ENCODE peak calls at places on chromosomes 5 and 9, in eight cellular contexts. One of them, this sample, is unnamed.
A peak's percentile ranks its signal among the peaks of the same experiment; 100 is the strongest.

GRCh38 chr5:92017786-92018185 is 634.7 kb upstream of the ARRDC3 start:
- DNase-seq in GM23248: peak; percentile 87
- DNase-seq in PC-3: peak; percentile 95
- DNase-seq in GM23338: no peak
- DNase-seq in neural progenitor cell: no peak
- DNase-seq in hepatocyte: peak; percentile 12
- DNase-seq in HCT116: peak; percentile 65
- DNase-seq in SK-N-SH: no peak
- DNase-seq in this sample: no peak

GRCh38 chr5:177397875-177398390 is 2.5 kb downstream of the PFN3 start:
- DNase-seq in GM23248: no peak
- DNase-seq in PC-3: no peak
- DNase-seq in GM23338: no peak
- DNase-seq in neural progenitor cell: no peak
- DNase-seq in hepatocyte: no peak
- DNase-seq in HCT116: no peak
- DNase-seq in SK-N-SH: peak; percentile 20
- DNase-seq in this sample: no peak

GRCh38 chr5:33065146-33065545 is 354.0 kb downstream of the NPR3 start:
- DNase-seq in GM23248: no peak
- DNase-seq in PC-3: no peak
- DNase-seq in GM23338: no peak
- DNase-seq in neural progenitor cell: no peak
- DNase-seq in hepatocyte: no peak
- DNase-seq in HCT116: no peak
- DNase-seq in SK-N-SH: no peak
- DNase-seq in this sample: no peak

GRCh38 chr9:99269429-99269828 is 47.3 kb downstream of the SEC61B start:
- DNase-seq in GM23248: peak; percentile 87
- DNase-seq in PC-3: peak; percentile 28
- DNase-seq in GM23338: no peak
- DNase-seq in neural progenitor cell: no peak
- DNase-seq in hepatocyte: no peak
- DNase-seq in HCT116: no peak
- DNase-seq in SK-N-SH: no peak
- DNase-seq in this sample: no peak

GRCh38 chr9:91682806-91683205 is 259.2 kb upstream of the NFIL3 start:
- DNase-seq in GM23248: peak; percentile 93
- DNase-seq in PC-3: peak; percentile 67
- DNase-seq in GM23338: no peak
- DNase-seq in neural progenitor cell: no peak
- DNase-seq in hepatocyte: peak; percentile 30
- DNase-seq in HCT116: no peak
- DNase-seq in SK-N-SH: no peak
- DNase-seq in this sample: no peak

GRCh38 chr5:2206244-2207108 is 323.8 kb upstream of the IRX4 start:
- DNase-seq in GM23248: no peak
- DNase-seq in PC-3: no peak
- DNase-seq in GM23338: no peak
- DNase-seq in neural progenitor cell: peak; percentile 81
- DNase-seq in hepatocyte: no peak
- DNase-seq in HCT116: no peak
- DNase-seq in SK-N-SH: no peak
- DNase-seq in this sample: no peak

GRCh38 chr9:2242778-2243395 is 227.7 kb downstream of the SMARCA2 start:
- DNase-seq in GM23248: peak; percentile 26
- DNase-seq in PC-3: no peak
- DNase-seq in GM23338: peak; percentile 48
- DNase-seq in neural progenitor cell: peak; percentile 9
- DNase-seq in hepatocyte: peak; percentile 54
- DNase-seq in HCT116: no peak
- DNase-seq in SK-N-SH: no peak
- DNase-seq in this sample: no peak

GRCh38 chr9:13395086-13395485 is 115.6 kb upstream of the MPDZ start:
- DNase-seq in GM23248: peak; percentile 50
- DNase-seq in PC-3: peak; percentile 13
- DNase-seq in GM23338: no peak
- DNase-seq in neural progenitor cell: no peak
- DNase-seq in hepatocyte: no peak
- DNase-seq in HCT116: no peak
- DNase-seq in SK-N-SH: no peak
- DNase-seq in this sample: no peak

GRCh38 chr5:109327572-109327971 is 82.2 kb downstream of the PJA2 start:
- DNase-seq in GM23248: no peak
- DNase-seq in PC-3: no peak
- DNase-seq in GM23338: no peak
- DNase-seq in neural progenitor cell: peak; percentile 57
- DNase-seq in hepatocyte: no peak
- DNase-seq in HCT116: no peak
- DNase-seq in SK-N-SH: no peak
- DNase-seq in this sample: no peak

GRCh38 chr9:97928968-97929604 is 6.8 kb upstream of the TRMO start:
- DNase-seq in GM23248: no peak
- DNase-seq in PC-3: no peak
- DNase-seq in GM23338: no peak
- DNase-seq in neural progenitor cell: no peak
- DNase-seq in hepatocyte: no peak
- DNase-seq in HCT116: no peak
- DNase-seq in SK-N-SH: no peak
- DNase-seq in this sample: no peak

GRCh38 chr5:23169660-23170416 is 316.7 kb upstream of the CDH12 start:
- DNase-seq in GM23248: no peak
- DNase-seq in PC-3: no peak
- DNase-seq in GM23338: peak; percentile 69
- DNase-seq in neural progenitor cell: no peak
- DNase-seq in hepatocyte: no peak
- DNase-seq in HCT116: no peak
- DNase-seq in SK-N-SH: no peak
- DNase-seq in this sample: no peak

GRCh38 chr9:75889977-75890540 is 414 bp upstream of the PCSK5 start:
- DNase-seq in GM23248: peak; percentile 86
- DNase-seq in PC-3: peak; percentile 27
- DNase-seq in GM23338: peak; percentile 33
- DNase-seq in neural progenitor cell: peak; percentile 39
- DNase-seq in hepatocyte: peak; percentile 65
- DNase-seq in HCT116: no peak
- DNase-seq in SK-N-SH: peak; percentile 7
- DNase-seq in this sample: no peak

GRCh38 chr5:66232701-66233100 is 88.6 kb downstream of the SREK1 start:
- DNase-seq in GM23248: no peak
- DNase-seq in PC-3: no peak
- DNase-seq in GM23338: peak; percentile 56
- DNase-seq in neural progenitor cell: no peak
- DNase-seq in hepatocyte: no peak
- DNase-seq in HCT116: no peak
- DNase-seq in SK-N-SH: no peak
- DNase-seq in this sample: no peak

GRCh38 chr5:92927291-92927778 is 653.7 kb downstream of the NR2F1-AS1 start:
- DNase-seq in GM23248: no peak
- DNase-seq in PC-3: peak; percentile 53
- DNase-seq in GM23338: no peak
- DNase-seq in neural progenitor cell: peak; percentile 69
- DNase-seq in hepatocyte: peak; percentile 28
- DNase-seq in HCT116: peak; percentile 72
- DNase-seq in SK-N-SH: no peak
- DNase-seq in this sample: no peak

GRCh38 chr5:76367623-76368366 is 35.3 kb upstream of the IQGAP2 start:
- DNase-seq in GM23248: peak; percentile 18
- DNase-seq in PC-3: peak; percentile 17
- DNase-seq in GM23338: no peak
- DNase-seq in neural progenitor cell: peak; percentile 19
- DNase-seq in hepatocyte: no peak
- DNase-seq in HCT116: no peak
- DNase-seq in SK-N-SH: no peak
- DNase-seq in this sample: no peak

GRCh38 chr5:67364381-67364970 is 167.9 kb upstream of the CD180 start:
- DNase-seq in GM23248: no peak
- DNase-seq in PC-3: no peak
- DNase-seq in GM23338: no peak
- DNase-seq in neural progenitor cell: no peak
- DNase-seq in hepatocyte: no peak
- DNase-seq in HCT116: no peak
- DNase-seq in SK-N-SH: no peak
- DNase-seq in this sample: no peak

GRCh38 chr9:89052470-89053097 is 61.3 kb downstream of the S1PR3 start:
- DNase-seq in GM23248: no peak
- DNase-seq in PC-3: no peak
- DNase-seq in GM23338: no peak
- DNase-seq in neural progenitor cell: no peak
- DNase-seq in hepatocyte: peak; percentile 30
- DNase-seq in HCT116: no peak
- DNase-seq in SK-N-SH: no peak
- DNase-seq in this sample: no peak

GRCh38 chr9:78865757-78866156 is 568.8 kb downstream of the PSAT1 start:
- DNase-seq in GM23248: no peak
- DNase-seq in PC-3: no peak
- DNase-seq in GM23338: no peak
- DNase-seq in neural progenitor cell: no peak
- DNase-seq in hepatocyte: no peak
- DNase-seq in HCT116: no peak
- DNase-seq in SK-N-SH: no peak
- DNase-seq in this sample: no peak

DNA sequence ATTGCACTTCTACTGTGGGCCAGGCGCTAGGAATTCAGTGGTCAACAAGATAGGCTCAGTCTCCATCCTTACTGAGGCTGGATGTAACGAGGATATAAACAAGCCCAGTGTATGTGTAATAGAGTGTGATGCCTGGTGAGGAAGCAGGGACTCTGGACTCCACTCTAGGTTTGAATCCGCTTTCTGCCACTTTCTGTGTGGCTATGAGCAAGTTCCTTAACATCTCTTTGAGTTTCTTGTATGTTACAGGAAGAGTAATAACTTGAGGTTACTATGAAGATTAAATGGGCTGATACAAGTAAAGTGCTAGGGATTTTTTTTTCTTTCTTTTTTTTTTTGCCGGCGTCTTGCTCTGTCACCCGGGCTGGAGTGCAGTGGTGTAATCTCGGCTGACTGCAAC is 12.4 kb downstream of the DOCK2 start:
- DNase-seq in GM23248: peak; percentile 28
- DNase-seq in PC-3: no peak
- DNase-seq in GM23338: no peak
- DNase-seq in neural progenitor cell: no peak
- DNase-seq in hepatocyte: no peak
- DNase-seq in HCT116: no peak
- DNase-seq in SK-N-SH: no peak
- DNase-seq in this sample: no peak
- TF ChIP-seq EZH2phosphoT487 in GM23248: no peak
- TF ChIP-seq EZH2phosphoT487 in PC-3: no peak
- TF ChIP-seq EZH2phosphoT487 in GM23338: no peak
- TF ChIP-seq EZH2phosphoT487 in neural progenitor cell: no peak
- TF ChIP-seq EZH2phosphoT487 in hepatocyte: no peak
- TF ChIP-seq EZH2phosphoT487 in HCT116: no peak
- TF ChIP-seq EZH2phosphoT487 in SK-N-SH: no peak
- TF ChIP-seq EZH2phosphoT487 in this sample: no peak

GRCh38 chr5:178418031-178418430 is 172.2 kb downstream of the COL23A1 start:
- DNase-seq in GM23248: no peak
- DNase-seq in PC-3: no peak
- DNase-seq in GM23338: no peak
- DNase-seq in neural progenitor cell: no peak
- DNase-seq in hepatocyte: no peak
- DNase-seq in HCT116: no peak
- DNase-seq in SK-N-SH: no peak
- DNase-seq in this sample: no peak
- TF ChIP-seq EZH2phosphoT487 in GM23248: no peak
- TF ChIP-seq EZH2phosphoT487 in PC-3: no peak
- TF ChIP-seq EZH2phosphoT487 in GM23338: no peak
- TF ChIP-seq EZH2phosphoT487 in neural progenitor cell: no peak
- TF ChIP-seq EZH2phosphoT487 in hepatocyte: no peak
- TF ChIP-seq EZH2phosphoT487 in HCT116: no peak
- TF ChIP-seq EZH2phosphoT487 in SK-N-SH: no peak
- TF ChIP-seq EZH2phosphoT487 in this sample: no peak

GRCh38 chr5:165157209-165157608 is 1651.8 kb downstream of the MAT2B start:
- DNase-seq in GM23248: no peak
- DNase-seq in PC-3: no peak
- DNase-seq in GM23338: no peak
- DNase-seq in neural progenitor cell: no peak
- DNase-seq in hepatocyte: no peak
- DNase-seq in HCT116: no peak
- DNase-seq in SK-N-SH: no peak
- DNase-seq in this sample: no peak

DNA sequence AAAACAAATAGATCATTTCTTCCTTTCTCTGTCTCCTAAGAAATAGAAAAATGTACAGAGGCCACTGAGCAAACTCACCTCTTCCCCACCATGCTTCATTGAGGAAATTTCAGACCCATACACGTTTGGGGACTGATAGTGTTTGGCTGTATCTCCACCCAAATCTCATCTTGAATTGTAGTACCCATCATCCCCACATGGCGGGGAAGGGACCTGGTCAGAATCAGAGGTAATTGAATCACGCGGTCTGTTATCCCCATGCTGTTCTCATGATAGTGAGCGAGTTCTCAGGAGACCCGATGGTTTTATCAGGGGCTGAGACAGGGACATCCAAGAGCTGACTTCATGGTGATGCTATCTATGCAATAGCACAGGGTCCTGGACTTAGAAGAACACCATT is 1655.8 kb downstream of the MAT2B start:
- DNase-seq in GM23248: no peak
- DNase-seq in PC-3: no peak
- DNase-seq in GM23338: peak; percentile 62
- DNase-seq in neural progenitor cell: peak; percentile 19
- DNase-seq in hepatocyte: no peak
- DNase-seq in HCT116: no peak
- DNase-seq in SK-N-SH: no peak
- DNase-seq in this sample: no peak
- TF ChIP-seq EZH2phosphoT487 in GM23248: no peak
- TF ChIP-seq EZH2phosphoT487 in PC-3: no peak
- TF ChIP-seq EZH2phosphoT487 in GM23338: no peak
- TF ChIP-seq EZH2phosphoT487 in neural progenitor cell: no peak
- TF ChIP-seq EZH2phosphoT487 in hepatocyte: no peak
- TF ChIP-seq EZH2phosphoT487 in HCT116: no peak
- TF ChIP-seq EZH2phosphoT487 in SK-N-SH: no peak
- TF ChIP-seq EZH2phosphoT487 in this sample: no peak

DNA sequence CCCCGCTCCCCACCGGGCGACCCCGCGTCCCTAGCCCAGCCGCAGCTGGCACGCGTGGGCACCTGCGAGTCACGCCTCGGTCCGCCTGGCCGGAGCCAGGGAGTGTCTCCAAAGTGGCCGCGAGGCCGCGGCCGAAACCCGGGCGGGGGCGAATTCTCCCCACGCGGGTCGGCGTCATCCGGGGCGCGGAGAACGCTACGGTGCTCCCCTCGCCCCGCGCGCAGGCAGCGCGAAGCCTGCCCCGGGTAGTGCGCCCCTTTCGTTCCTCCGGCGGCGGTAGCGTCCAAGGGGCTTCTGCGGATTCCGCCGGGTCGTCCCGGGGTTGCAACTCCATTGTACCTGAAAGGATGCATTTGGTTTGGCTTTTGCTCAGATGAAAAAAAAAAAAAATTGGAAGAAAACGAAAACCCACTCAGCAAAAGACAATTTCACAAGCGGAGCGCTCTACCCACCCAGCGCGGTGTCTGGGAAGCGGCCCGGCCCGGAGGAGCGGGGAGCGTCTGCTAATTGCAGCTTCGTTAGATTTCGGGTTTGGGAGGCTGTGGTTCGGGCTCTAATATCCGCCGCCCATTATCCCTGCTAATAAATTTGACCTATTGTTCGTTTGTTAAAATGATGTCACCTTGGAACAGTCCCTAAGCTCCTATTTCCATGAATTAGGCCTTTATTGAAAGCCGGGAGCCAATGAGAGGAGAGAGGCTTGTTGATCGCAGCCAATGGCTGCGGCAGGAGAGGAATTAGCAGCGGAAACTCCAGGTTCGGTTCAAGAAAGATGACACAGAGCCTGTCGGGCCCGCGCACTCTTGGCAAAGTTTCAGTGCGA is at the start of gene TLX3:
- DNase-seq in GM23248: no peak
- DNase-seq in PC-3: no peak
- DNase-seq in GM23338: peak; percentile 96
- DNase-seq in neural progenitor cell: peak; percentile 88
- DNase-seq in hepatocyte: no peak
- DNase-seq in HCT116: peak; percentile 87
- DNase-seq in SK-N-SH: peak; percentile 94
- DNase-seq in this sample: no peak
- TF ChIP-seq EZH2phosphoT487 in GM23248: peak; percentile 50
- TF ChIP-seq EZH2phosphoT487 in PC-3: no peak
- TF ChIP-seq EZH2phosphoT487 in GM23338: peak; percentile 38
- TF ChIP-seq EZH2phosphoT487 in neural progenitor cell: peak; percentile 96
- TF ChIP-seq EZH2phosphoT487 in hepatocyte: no peak
- TF ChIP-seq EZH2phosphoT487 in HCT116: no peak
- TF ChIP-seq EZH2phosphoT487 in SK-N-SH: no peak
- TF ChIP-seq EZH2phosphoT487 in this sample: no peak